ENCODE peak calls at places on chromosomes 7 and 10, in ten cellular contexts. A, S, X, Y, F, K, H, R, B and O are unnamed samples.

GRCh38 chr7:22563621-22564241 is 63.7 kb upstream of the STEAP1B start:
- DNase-seq in K (no peak), F (peak), A (no peak), Y (no peak), H (peak), X (no peak), S (no peak), B (no peak), R (no peak), O (no peak)

GRCh38 chr10:69728335-69728861 is 73.3 kb upstream of the COL13A1 start:
- DNase-seq in S (peak), R (no peak), K (no peak), H (no peak), X (peak), A (no peak), Y (no peak), B (no peak), F (peak), O (no peak)

GRCh38 chr10:100562806-100563293 is 27.1 kb downstream of the HIF1AN start:
- DNase-seq in X (peak), K (no peak), B (peak), F (peak), A (peak), H (no peak), Y (no peak), S (no peak), R (no peak), O (no peak)

GRCh38 chr10:86899670-86900276 is 57.6 kb downstream of the MMRN2 start:
- DNase-seq in K (peak), F (peak), B (peak), Y (peak), R (peak), A (peak), X (peak), H (no peak), S (no peak), O (no peak)

GRCh38 chr10:33114451-33114944 is 156.5 kb upstream of the ITGB1 start:
- DNase-seq in F (no peak), S (no peak), R (no peak), X (no peak), B (no peak), Y (no peak), K (no peak), A (no peak), H (no peak), O (no peak)

GRCh38 chr10:112695539-112695938 is 248.5 kb downstream of the VTI1A start:
- DNase-seq in X (no peak), Y (no peak), F (no peak), B (no peak), R (no peak), H (no peak), A (no peak), K (no peak), S (no peak), O (no peak)

GRCh38 chr10:58210160-58210559 is 57.5 kb downstream of the IPMK start:
- DNase-seq in K (no peak), R (no peak), B (no peak), Y (no peak), X (no peak), A (no peak), H (no peak), S (peak), F (no peak), O (no peak)

GRCh38 chr10:43940898-43941777 is 292.5 kb upstream of the ZNF32 start:
- DNase-seq in S (no peak), A (no peak), X (no peak), B (no peak), Y (no peak), H (no peak), R (no peak), F (peak), K (no peak), O (no peak)

GRCh38 chr7:22572292-22572691 is 72.3 kb upstream of the STEAP1B start:
- DNase-seq in B (no peak), H (no peak), F (peak), R (no peak), S (no peak), K (no peak), Y (no peak), A (peak), X (no peak), O (no peak)

GRCh38 chr10:52032681-52033629 is 281.1 kb upstream of the DKK1 start:
- DNase-seq in X (no peak), B (no peak), K (no peak), H (no peak), Y (no peak), F (no peak), A (no peak), S (no peak), R (no peak), O (no peak)